ENCODE peak calls at places on chromosomes 11 and 22, in seven cellular contexts. One of them, this sample, is unnamed. For H3K4me1, the result is how much of the 10 kb centered on the place peaks cover.

GRCh38 chr11:116732740-116733385 is 39.9 kb downstream of the BUD13 start:
- DNase-seq in breast epithelium: peak
- DNase-seq in spleen: peak
- DNase-seq in heart left ventricle: peak
- DNase-seq in prostate gland: peak
- DNase-seq in ovary: peak
- DNase-seq in tibial nerve: no peak
- DNase-seq in this sample: peak

GRCh38 chr11:1195690-1196515 is 27.0 kb upstream of the MUC5B start:
- DNase-seq in ovary: no peak
- DNase-seq in prostate gland: no peak
- DNase-seq in breast epithelium: peak
- DNase-seq in tibial nerve: no peak
- DNase-seq in spleen: peak
- DNase-seq in heart left ventricle: peak
- DNase-seq in this sample: peak

GRCh38 chr11:86688398-86689179 is 16.2 kb upstream of the ME3 start:
- DNase-seq in ovary: no peak
- DNase-seq in prostate gland: no peak
- DNase-seq in heart left ventricle: no peak
- DNase-seq in spleen: no peak
- DNase-seq in breast epithelium: no peak
- DNase-seq in tibial nerve: no peak
- DNase-seq in this sample: no peak

GRCh38 chr11:129167315-129167714 is 24.8 kb downstream of the ARHGAP32 start:
- DNase-seq in breast epithelium: no peak
- DNase-seq in ovary: no peak
- DNase-seq in spleen: no peak
- DNase-seq in prostate gland: no peak
- DNase-seq in heart left ventricle: no peak
- DNase-seq in tibial nerve: no peak
- DNase-seq in this sample: no peak

GRCh38 chr11:61874460-61874809 is 16.9 kb downstream of the FADS3 start:
- DNase-seq in breast epithelium: no peak
- DNase-seq in tibial nerve: no peak
- DNase-seq in ovary: no peak
- DNase-seq in heart left ventricle: peak
- DNase-seq in prostate gland: no peak
- DNase-seq in spleen: no peak
- DNase-seq in this sample: no peak

GRCh38 chr22:46546466-46547178 is 9.2 kb upstream of the CELSR1 start:
- DNase-seq in prostate gland: no peak
- DNase-seq in heart left ventricle: peak
- DNase-seq in tibial nerve: no peak
- DNase-seq in spleen: peak
- DNase-seq in breast epithelium: no peak
- DNase-seq in ovary: no peak
- DNase-seq in this sample: peak

GRCh38 chr22:39478461-39478860 is 21.6 kb downstream of the MGAT3 start:
- DNase-seq in heart left ventricle: no peak
- DNase-seq in tibial nerve: no peak
- DNase-seq in ovary: no peak
- DNase-seq in breast epithelium: no peak
- DNase-seq in spleen: no peak
- DNase-seq in prostate gland: no peak
- DNase-seq in this sample: no peak

GRCh38 chr11:100434821-100435641 is 252.1 kb upstream of the ARHGAP42 start:
- DNase-seq in tibial nerve: no peak
- DNase-seq in prostate gland: no peak
- DNase-seq in spleen: no peak
- DNase-seq in breast epithelium: no peak
- DNase-seq in ovary: no peak
- DNase-seq in heart left ventricle: no peak
- DNase-seq in this sample: no peak

GRCh38 chr11:29310016-29310415 is 706.8 kb downstream of the KCNA4 start:
- DNase-seq in heart left ventricle: no peak
- DNase-seq in ovary: no peak
- DNase-seq in spleen: no peak
- DNase-seq in breast epithelium: no peak
- DNase-seq in prostate gland: no peak
- DNase-seq in tibial nerve: no peak
- DNase-seq in this sample: no peak

GRCh38 chr22:31899661-31900060 is 44.7 kb upstream of the YWHAH start:
- DNase-seq in tibial nerve: no peak
- DNase-seq in heart left ventricle: no peak
- DNase-seq in spleen: peak
- DNase-seq in ovary: no peak
- DNase-seq in prostate gland: no peak
- DNase-seq in breast epithelium: no peak
- DNase-seq in this sample: no peak

GRCh38 chr11:61596539-61596938 is 15.7 kb upstream of the SYT7 start:
- DNase-seq in ovary: no peak
- DNase-seq in spleen: no peak
- DNase-seq in breast epithelium: no peak
- DNase-seq in heart left ventricle: no peak
- DNase-seq in prostate gland: no peak
- DNase-seq in tibial nerve: no peak
- DNase-seq in this sample: no peak

GRCh38 chr11:115869780-115870431 is 365.7 kb upstream of the CADM1 start:
- DNase-seq in breast epithelium: no peak
- DNase-seq in heart left ventricle: no peak
- DNase-seq in prostate gland: no peak
- DNase-seq in ovary: no peak
- DNase-seq in tibial nerve: no peak
- DNase-seq in spleen: no peak
- DNase-seq in this sample: no peak

GRCh38 chr11:85779956-85780640 is 30.8 kb downstream of the SYTL2 start:
- DNase-seq in spleen: no peak
- DNase-seq in tibial nerve: no peak
- DNase-seq in breast epithelium: no peak
- DNase-seq in prostate gland: no peak
- DNase-seq in heart left ventricle: no peak
- DNase-seq in ovary: no peak
- DNase-seq in this sample: no peak

GRCh38 chr11:134529212-134530096 is 117.4 kb upstream of the B3GAT1 start:
- DNase-seq in heart left ventricle: peak
- DNase-seq in spleen: no peak
- DNase-seq in breast epithelium: no peak
- DNase-seq in tibial nerve: no peak
- DNase-seq in prostate gland: no peak
- DNase-seq in ovary: no peak
- DNase-seq in this sample: no peak

GRCh38 chr11:68200639-68201038 is 12.5 kb downstream of the KMT5B start:
- DNase-seq in heart left ventricle: no peak
- DNase-seq in ovary: no peak
- DNase-seq in tibial nerve: no peak
- DNase-seq in prostate gland: no peak
- DNase-seq in breast epithelium: no peak
- DNase-seq in spleen: no peak
- DNase-seq in this sample: no peak

GRCh38 chr11:57276169-57276854 is 39.3 kb upstream of the APLNR start:
- DNase-seq in heart left ventricle: no peak
- DNase-seq in spleen: no peak
- DNase-seq in tibial nerve: no peak
- DNase-seq in ovary: no peak
- DNase-seq in breast epithelium: no peak
- DNase-seq in prostate gland: no peak
- DNase-seq in this sample: no peak

GRCh38 chr11:66045177-66045639 is 3.8 kb downstream of the GAL3ST3 start:
- DNase-seq in spleen: peak
- DNase-seq in heart left ventricle: peak
- DNase-seq in prostate gland: peak
- DNase-seq in tibial nerve: peak
- DNase-seq in breast epithelium: peak
- DNase-seq in ovary: peak
- DNase-seq in this sample: peak

GRCh38 chr11:115501895-115502589 is 2.2 kb downstream of the CADM1 start:
- DNase-seq in tibial nerve: no peak
- DNase-seq in prostate gland: no peak
- DNase-seq in heart left ventricle: no peak
- DNase-seq in breast epithelium: no peak
- DNase-seq in spleen: no peak
- DNase-seq in ovary: no peak
- DNase-seq in this sample: no peak

GRCh38 chr11:2378527-2379210 is 1.6 kb downstream of the CD81 start:
- DNase-seq in spleen: peak
- DNase-seq in ovary: peak
- DNase-seq in heart left ventricle: peak
- DNase-seq in breast epithelium: no peak
- DNase-seq in prostate gland: no peak
- DNase-seq in tibial nerve: peak
- DNase-seq in this sample: peak

GRCh38 chr22:26606611-26607010 is 11.2 kb downstream of the CRYBB1 start:
- DNase-seq in heart left ventricle: no peak
- DNase-seq in tibial nerve: no peak
- DNase-seq in prostate gland: no peak
- DNase-seq in ovary: no peak
- DNase-seq in breast epithelium: no peak
- DNase-seq in spleen: no peak
- DNase-seq in this sample: no peak

GRCh38 chr11:86761978-86762377 is 38.4 kb upstream of the PRSS23 start:
- DNase-seq in heart left ventricle: no peak
- DNase-seq in ovary: no peak
- DNase-seq in tibial nerve: no peak
- DNase-seq in prostate gland: no peak
- DNase-seq in spleen: no peak
- DNase-seq in breast epithelium: no peak
- DNase-seq in this sample: no peak

GRCh38 chr11:34501500-34501899 is 12.1 kb downstream of the ELF5 start:
- DNase-seq in ovary: no peak
- DNase-seq in heart left ventricle: no peak
- DNase-seq in spleen: no peak
- DNase-seq in breast epithelium: no peak
- DNase-seq in prostate gland: no peak
- DNase-seq in tibial nerve: no peak
- DNase-seq in this sample: no peak

GRCh38 chr11:19242184-19242932 is 1.6 kb upstream of the E2F8 start:
- DNase-seq in ovary: no peak
- DNase-seq in tibial nerve: no peak
- DNase-seq in prostate gland: no peak
- DNase-seq in spleen: peak
- DNase-seq in breast epithelium: no peak
- DNase-seq in heart left ventricle: no peak
- DNase-seq in this sample: no peak

GRCh38 chr22:32584650-32585049 is 110.0 kb downstream of the FBXO7 start:
- DNase-seq in prostate gland: no peak
- DNase-seq in heart left ventricle: no peak
- DNase-seq in breast epithelium: no peak
- DNase-seq in tibial nerve: no peak
- DNase-seq in spleen: no peak
- DNase-seq in ovary: no peak
- DNase-seq in this sample: no peak

GRCh38 chr11:66211100-66211499 is 57.3 kb upstream of the RAB1B start:
- DNase-seq in prostate gland: no peak
- DNase-seq in breast epithelium: no peak
- DNase-seq in ovary: no peak
- DNase-seq in spleen: no peak
- DNase-seq in tibial nerve: no peak
- DNase-seq in heart left ventricle: no peak
- DNase-seq in this sample: no peak

GRCh38 chr22:36052505-36052941 is 23.9 kb upstream of the RBFOX2 start:
- DNase-seq in breast epithelium: no peak
- DNase-seq in prostate gland: peak
- DNase-seq in heart left ventricle: no peak
- DNase-seq in ovary: no peak
- DNase-seq in tibial nerve: no peak
- DNase-seq in spleen: no peak
- DNase-seq in this sample: no peak
- TF ChIP-seq POLR2A in breast epithelium: no peak
- TF ChIP-seq POLR2A in prostate gland: no peak
- TF ChIP-seq POLR2A in heart left ventricle: no peak
- TF ChIP-seq POLR2A in ovary: no peak
- TF ChIP-seq POLR2A in tibial nerve: no peak
- TF ChIP-seq POLR2A in spleen: no peak
- TF ChIP-seq POLR2A in this sample: no peak

GRCh38 chr11:111438168-111438567 is 59.1 kb upstream of the POU2AF1 start:
- DNase-seq in breast epithelium: no peak
- DNase-seq in tibial nerve: no peak
- DNase-seq in heart left ventricle: no peak
- DNase-seq in ovary: no peak
- DNase-seq in prostate gland: no peak
- DNase-seq in spleen: no peak
- DNase-seq in this sample: no peak
- H3K4me3 ChIP-seq in breast epithelium: no peak
- H3K4me3 ChIP-seq in tibial nerve: no peak
- H3K4me3 ChIP-seq in heart left ventricle: no peak
- H3K4me3 ChIP-seq in ovary: no peak
- H3K4me3 ChIP-seq in prostate gland: no peak
- H3K4me3 ChIP-seq in spleen: no peak
- H3K4me3 ChIP-seq in this sample: no peak

GRCh38 chr11:13283636-13284035 is 6.0 kb downstream of the BMAL1 start:
- DNase-seq in spleen: no peak
- DNase-seq in tibial nerve: no peak
- DNase-seq in ovary: no peak
- DNase-seq in prostate gland: no peak
- DNase-seq in breast epithelium: no peak
- DNase-seq in heart left ventricle: no peak
- DNase-seq in this sample: no peak

GRCh38 chr11:13286247-13286821 is 8.7 kb downstream of the BMAL1 start:
- DNase-seq in spleen: no peak
- DNase-seq in prostate gland: no peak
- DNase-seq in breast epithelium: no peak
- DNase-seq in ovary: no peak
- DNase-seq in heart left ventricle: no peak
- DNase-seq in tibial nerve: no peak
- DNase-seq in this sample: no peak

GRCh38 chr11:13287026-13287425 is 9.4 kb downstream of the BMAL1 start:
- DNase-seq in prostate gland: no peak
- DNase-seq in heart left ventricle: no peak
- DNase-seq in ovary: no peak
- DNase-seq in tibial nerve: no peak
- DNase-seq in spleen: no peak
- DNase-seq in breast epithelium: no peak
- DNase-seq in this sample: no peak

GRCh38 chr11:13287681-13288080 is 10.1 kb downstream of the BMAL1 start:
- DNase-seq in heart left ventricle: no peak
- DNase-seq in spleen: no peak
- DNase-seq in ovary: no peak
- DNase-seq in tibial nerve: no peak
- DNase-seq in prostate gland: no peak
- DNase-seq in breast epithelium: no peak
- DNase-seq in this sample: no peak

GRCh38 chr11:13284776-13285588 is 7.4 kb downstream of the BMAL1 start:
- DNase-seq in heart left ventricle: no peak
- DNase-seq in spleen: no peak
- DNase-seq in prostate gland: no peak
- DNase-seq in ovary: no peak
- DNase-seq in tibial nerve: no peak
- DNase-seq in breast epithelium: no peak
- DNase-seq in this sample: no peak
- H3K4me1 ChIP-seq in heart left ventricle: under half
- H3K4me1 ChIP-seq in spleen: half or more
- H3K4me1 ChIP-seq in prostate gland: under half
- H3K4me1 ChIP-seq in ovary: under half
- H3K4me1 ChIP-seq in tibial nerve: under half
- H3K4me1 ChIP-seq in breast epithelium: under half
- H3K4me1 ChIP-seq in this sample: under half

GRCh38 chr11:6095798-6096197 is 11.7 kb upstream of the OR56B4 start:
- DNase-seq in spleen: no peak
- DNase-seq in ovary: no peak
- DNase-seq in tibial nerve: no peak
- DNase-seq in breast epithelium: no peak
- DNase-seq in prostate gland: no peak
- DNase-seq in heart left ventricle: no peak
- DNase-seq in this sample: no peak
- TF ChIP-seq POLR2A in spleen: no peak
- TF ChIP-seq POLR2A in ovary: no peak
- TF ChIP-seq POLR2A in tibial nerve: no peak
- TF ChIP-seq POLR2A in breast epithelium: no peak
- TF ChIP-seq POLR2A in prostate gland: no peak
- TF ChIP-seq POLR2A in heart left ventricle: no peak
- TF ChIP-seq POLR2A in this sample: no peak

This sample was measured in uterus.